ENCODE peak calls at places on chromosomes 5 and 9, in nine cellular contexts. P is H1, D is A549, A is mesenchymal stem cell, B is IMR-90, R is K562, W is SK-N-SH, T is astrocyte, Z is fibroblast of lung. I is an unnamed sample.

GRCh38 chr5:90983748-90984147 is 399.4 kb downstream of the ARRDC3 start:
- DNase-seq in Z (peak), B (peak), T (peak), W (peak), D (peak), R (no peak), P (no peak), A (peak), I (no peak)

GRCh38 chr5:113052041-113052795 is 75.6 kb downstream of the DCP2 start:
- DNase-seq in R (no peak), P (no peak), B (no peak), A (no peak), D (no peak), W (no peak), Z (no peak), T (no peak), I (no peak)

GRCh38 chr5:173926359-173926758 is 38.2 kb downstream of the CPEB4 start:
- DNase-seq in B (peak), T (peak), R (no peak), A (peak), D (no peak), P (no peak), W (no peak), Z (peak), I (no peak)

GRCh38 chr5:116046261-116046660 is 14.0 kb downstream of the ARL14EPL start:
- DNase-seq in D (no peak), P (no peak), W (no peak), Z (no peak), R (no peak), A (no peak), T (no peak), B (no peak), I (no peak)

GRCh38 chr5:77367733-77368132 is 124.4 kb downstream of the WDR41 start:
- DNase-seq in D (peak), W (no peak), B (peak), Z (peak), T (peak), R (no peak), P (no peak), A (peak), I (peak)

GRCh38 chr5:6849569-6849968 is 136.3 kb downstream of the TENT4A start:
- DNase-seq in W (no peak), Z (no peak), D (no peak), B (no peak), R (no peak), A (no peak), T (no peak), P (no peak), I (no peak)

GRCh38 chr5:179403426-179404147 is 58.3 kb upstream of the ADAMTS2 start:
- DNase-seq in T (no peak), P (peak), W (no peak), A (no peak), R (no peak), Z (no peak), D (no peak), B (no peak), I (no peak)

GRCh38 chr5:109589983-109590382 is 99.7 kb upstream of the MAN2A1 start:
- DNase-seq in B (no peak), D (no peak), R (no peak), W (no peak), P (no peak), T (no peak), A (no peak), Z (no peak), I (no peak)

GRCh38 chr5:24401767-24402166 is 243.0 kb downstream of the CDH10 start:
- DNase-seq in B (no peak), R (no peak), P (no peak), Z (no peak), T (peak), D (peak), A (peak), W (no peak), I (peak)

GRCh38 chr5:140114341-140115185 is 654 bp downstream of the PURA start:
- DNase-seq in R (peak), W (peak), Z (peak), P (peak), A (peak), T (peak), D (peak), B (peak), I (peak)

GRCh38 chr9:127897194-127897692 is 2.2 kb downstream of the ST6GALNAC6 start:
- DNase-seq in B (peak), T (peak), Z (peak), W (peak), R (peak), D (peak), A (peak), P (peak), I (peak)

GRCh38 chr5:149410721-149411432 is 31.8 kb upstream of the IL17B start:
- DNase-seq in D (no peak), R (no peak), A (no peak), Z (peak), P (no peak), W (no peak), B (peak), T (no peak), I (no peak)

GRCh38 chr5:149413477-149414210 is 34.6 kb upstream of the IL17B start:
- DNase-seq in T (no peak), R (no peak), W (no peak), Z (no peak), D (no peak), B (no peak), A (peak), P (no peak), I (no peak)

GRCh38 chr5:149410071-149410470 is 31.0 kb upstream of the IL17B start:
- DNase-seq in P (no peak), B (no peak), D (no peak), R (no peak), Z (no peak), A (no peak), W (no peak), T (no peak), I (no peak)

GRCh38 chr5:149412783-149413476 is 33.8 kb upstream of the IL17B start:
- DNase-seq in P (no peak), A (peak), R (no peak), B (no peak), D (no peak), W (no peak), T (no peak), Z (no peak), I (no peak)

DNA sequence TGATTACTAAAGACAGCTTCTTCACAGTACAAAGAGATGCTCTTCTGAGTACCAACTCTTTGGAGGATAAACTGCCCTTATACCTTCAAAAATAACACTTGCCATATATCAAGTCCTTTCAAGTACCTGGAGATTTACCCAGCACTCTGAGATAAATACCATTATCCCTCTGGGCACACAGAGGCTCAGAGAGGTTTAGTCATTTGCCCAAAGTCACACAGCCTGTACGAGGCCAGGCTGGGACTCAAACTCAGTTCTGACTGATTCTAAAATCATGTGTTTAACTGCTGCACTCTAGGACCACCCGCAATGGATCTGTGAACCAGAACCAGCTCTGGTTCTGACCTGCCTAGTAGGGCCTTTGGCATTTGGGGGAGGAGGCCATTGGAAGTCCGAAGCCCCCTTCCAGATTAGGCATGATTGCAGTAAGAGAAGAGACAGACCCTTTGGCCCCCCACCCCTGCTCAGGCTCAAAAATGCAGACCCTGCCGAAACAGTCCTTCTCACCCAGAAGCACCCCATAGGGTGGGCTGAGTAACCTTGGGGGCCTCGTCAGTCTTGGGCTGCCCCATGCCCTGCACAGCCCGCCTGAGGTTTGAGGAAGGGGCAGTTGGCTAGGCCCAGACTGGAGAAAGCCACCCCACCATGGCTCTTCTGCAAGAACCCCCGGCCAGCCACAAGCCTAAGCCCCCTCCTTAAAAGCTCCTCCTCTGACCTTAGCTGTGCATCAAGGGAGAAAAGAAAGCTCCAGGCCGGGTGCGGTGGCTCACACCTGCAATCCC is 32.8 kb upstream of the IL17B start:
- DNase-seq in P (no peak), W (no peak), B (no peak), Z (no peak), R (no peak), D (no peak), T (no peak), A (no peak), I (no peak)
- H3K4me2 ChIP-seq in P (no peak), W (no peak), B (peak), Z (peak), R (no peak), D (no peak), T (peak), A (no peak), I (peak)

DNA sequence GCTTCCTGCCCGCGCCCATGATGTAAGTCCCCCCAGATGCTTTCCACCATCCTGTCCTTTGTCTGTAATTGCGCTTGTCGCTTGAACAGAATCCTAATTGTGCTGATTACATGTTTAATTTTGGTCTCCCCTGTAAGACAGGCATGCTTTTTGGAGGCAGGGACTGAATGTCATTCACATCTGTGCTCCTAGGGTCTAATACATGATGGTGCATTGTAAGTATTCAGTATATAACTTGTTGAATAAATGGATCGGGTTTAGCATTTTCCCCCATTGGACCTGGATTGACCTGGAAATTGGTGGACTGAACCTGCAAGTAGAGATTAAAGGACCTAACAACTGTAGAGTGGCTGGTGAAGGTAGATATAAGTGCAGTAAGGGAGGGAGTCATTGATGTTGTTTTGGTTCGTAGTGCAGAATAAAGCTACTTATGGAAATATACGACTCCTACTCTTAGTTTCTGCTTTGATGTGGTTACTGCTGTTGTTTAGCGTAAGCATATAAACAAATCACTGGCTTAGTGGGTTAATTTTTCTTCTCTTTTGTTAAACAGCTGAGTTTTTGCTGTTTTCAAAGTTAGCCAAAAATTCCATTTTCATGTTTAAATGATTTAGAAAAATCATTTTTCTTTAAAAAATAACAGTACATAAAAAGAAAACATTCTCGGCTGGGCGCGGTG is 57.3 kb downstream of the TRIO start:
- DNase-seq in P (no peak), Z (no peak), D (no peak), W (no peak), T (no peak), A (no peak), R (no peak), B (no peak), I (no peak)
- H3K4me2 ChIP-seq in P (no peak), Z (peak), D (no peak), W (no peak), T (peak), A (no peak), R (no peak), B (no peak), I (no peak)

GRCh38 chr9:93458702-93459101 is 5.3 kb upstream of the FAM120AOS start:
- DNase-seq in Z (peak), A (no peak), R (no peak), T (no peak), D (no peak), B (no peak), W (no peak), P (no peak), I (no peak)

GRCh38 chr9:93453047-93453914 is at the start of gene FAM120AOS:
- DNase-seq in W (peak), A (peak), P (peak), Z (peak), T (peak), D (peak), R (peak), B (peak), I (peak)

GRCh38 chr9:93456504-93456903 is 3.1 kb upstream of the FAM120AOS start:
- DNase-seq in T (no peak), R (peak), W (no peak), A (no peak), D (no peak), B (no peak), Z (no peak), P (no peak), I (peak)

GRCh38 chr9:93452710-93453046 is 703 bp downstream of the FAM120AOS start:
- DNase-seq in B (no peak), P (no peak), D (no peak), Z (no peak), A (no peak), W (peak), T (no peak), R (peak), I (peak)

GRCh38 chr9:93456022-93456421 is 2.6 kb upstream of the FAM120AOS start:
- DNase-seq in Z (no peak), A (no peak), B (peak), D (no peak), R (no peak), P (no peak), T (no peak), W (no peak), I (no peak)
- H3K4me2 ChIP-seq in Z (no peak), A (no peak), B (no peak), D (peak), R (peak), P (no peak), T (no peak), W (no peak), I (peak)

GRCh38 chr9:135502873-135503321 is 2.4 kb downstream of the MRPS2 start:
- DNase-seq in R (no peak), P (no peak), B (no peak), T (no peak), Z (no peak), D (no peak), A (no peak), W (no peak), I (no peak)

GRCh38 chr9:135501261-135502167 is 1.0 kb downstream of the MRPS2 start:
- DNase-seq in D (peak), Z (no peak), B (no peak), R (peak), W (peak), A (peak), T (no peak), P (no peak), I (no peak)

GRCh38 chr9:135503371-135504261 is 3.1 kb downstream of the MRPS2 start:
- DNase-seq in W (no peak), P (no peak), A (no peak), R (no peak), T (no peak), B (no peak), D (no peak), Z (no peak), I (no peak)

GRCh38 chr9:135500525-135501260 is at the start of gene MRPS2:
- DNase-seq in D (peak), T (peak), B (peak), A (peak), Z (peak), P (peak), W (peak), R (peak), I (peak)

DNA sequence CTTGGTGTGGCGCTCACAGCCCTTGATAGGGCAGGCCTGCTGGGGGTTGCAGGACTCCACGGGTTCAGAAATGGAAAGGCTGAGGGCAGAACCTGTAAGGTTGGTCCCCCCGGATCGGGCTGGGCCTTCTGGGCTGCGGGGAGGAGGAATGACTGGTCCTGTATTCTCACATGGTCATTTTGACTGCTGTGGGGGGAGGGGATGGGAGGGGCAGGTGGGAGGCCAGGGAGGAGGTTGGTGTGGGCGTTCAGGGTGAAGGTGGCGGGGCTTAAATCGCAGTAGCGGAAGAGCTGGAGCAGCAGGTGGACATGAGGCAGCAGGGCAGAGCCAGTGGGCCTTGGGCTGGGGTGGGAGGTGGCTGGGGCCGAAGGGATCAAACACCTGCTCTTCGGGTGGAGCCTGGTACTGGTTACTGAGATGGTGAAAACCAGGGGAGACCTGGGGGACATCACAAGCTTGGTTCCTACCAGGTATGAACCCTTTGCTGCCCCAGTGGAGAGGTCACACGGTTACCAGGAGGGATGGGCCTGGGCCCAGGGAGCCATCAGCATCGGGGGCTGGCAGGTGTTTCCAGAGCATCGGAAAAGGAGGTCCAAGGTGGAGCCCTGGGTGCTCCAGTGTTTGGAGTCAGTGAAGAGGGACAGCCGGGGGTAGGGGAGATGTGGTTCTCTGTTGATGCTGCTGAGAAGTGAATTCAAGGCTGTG is 1.8 kb downstream of the MRPS2 start:
- DNase-seq in B (no peak), P (no peak), A (no peak), Z (no peak), R (no peak), T (no peak), W (peak), D (no peak), I (no peak)
- H3K4me2 ChIP-seq in B (no peak), P (peak), A (peak), Z (no peak), R (peak), T (peak), W (peak), D (peak), I (peak)

GRCh38 chr9:6052520-6052919 is 37.1 kb upstream of the RANBP6 start:
- DNase-seq in B (no peak), P (no peak), R (no peak), D (no peak), T (no peak), Z (no peak), W (no peak), A (no peak), I (no peak)

GRCh38 chr9:6054280-6055099 is 39.1 kb upstream of the RANBP6 start:
- DNase-seq in R (peak), A (peak), P (peak), T (peak), W (peak), B (peak), Z (peak), D (peak), I (peak)

GRCh38 chr9:6049798-6050197 is 34.4 kb upstream of the RANBP6 start:
- DNase-seq in D (peak), A (no peak), Z (no peak), P (no peak), B (no peak), T (no peak), R (peak), W (no peak), I (no peak)

GRCh38 chr9:6048039-6048438 is 32.6 kb upstream of the RANBP6 start:
- DNase-seq in P (no peak), B (no peak), R (no peak), A (no peak), T (no peak), D (no peak), W (no peak), Z (no peak), I (no peak)

DNA sequence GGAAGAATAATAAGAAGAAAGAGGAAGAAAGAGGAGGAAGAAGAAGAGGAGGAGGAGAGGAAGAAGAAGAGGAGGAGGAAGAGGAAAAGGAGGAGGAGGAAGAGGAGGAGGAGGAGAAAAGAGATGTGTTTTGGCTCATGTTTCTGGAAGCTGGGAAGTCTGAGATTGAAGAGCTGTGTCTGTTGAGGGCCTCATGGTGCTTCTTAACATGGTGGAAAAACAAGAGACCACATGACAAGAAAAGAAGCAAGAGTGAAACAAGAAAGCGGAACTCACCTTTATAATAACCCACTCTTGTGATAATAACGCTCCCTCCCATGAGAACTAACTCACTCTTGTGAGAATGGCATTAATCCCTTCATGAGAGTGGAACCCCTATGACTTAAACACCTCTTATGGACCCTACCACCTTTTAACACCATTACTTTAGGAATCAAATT is 36.1 kb upstream of the RANBP6 start:
- DNase-seq in D (no peak), B (no peak), Z (no peak), P (no peak), W (no peak), A (no peak), T (no peak), R (no peak), I (no peak)
- H3K4me2 ChIP-seq in D (no peak), B (no peak), Z (no peak), P (no peak), W (no peak), A (no peak), T (no peak), R (no peak), I (no peak)